ENCODE peak calls at places on chromosomes 7 and 10, in ten cellular contexts. C, G, O, S, L, P, H, W, Q and K are unnamed samples.

GRCh38 chr10:48410503-48410902 is 104.0 kb downstream of the MAPK8 start:
- DNase-seq in C (no peak), G (no peak), O (no peak), S (no peak), L (no peak), P (no peak), H (no peak), W (no peak), Q (no peak), K (no peak)

GRCh38 chr7:108452707-108453106 is 3.5 kb downstream of the NRCAM start:
- DNase-seq in C (no peak), G (peak; percentile 63), O (no peak), S (no peak), L (no peak), P (no peak), H (no peak), W (peak; percentile 59), Q (no peak), K (no peak)

GRCh38 chr7:67478066-67478465 is 481.4 kb downstream of the TYW1 start:
- DNase-seq in C (no peak), G (no peak), O (no peak), S (no peak), L (no peak), P (no peak), H (no peak), W (no peak), Q (no peak), K (no peak)

GRCh38 chr7:473870-474604 is 45.6 kb downstream of the PDGFA start:
- DNase-seq in C (no peak), G (no peak), O (no peak), S (no peak), L (no peak), P (peak; percentile 41), H (no peak), W (no peak), Q (peak; percentile 63), K (no peak)

GRCh38 chr10:34163075-34163905 is 651.8 kb downstream of the PARD3 start:
- DNase-seq in C (no peak), G (no peak), O (no peak), S (no peak), L (no peak), P (no peak), H (no peak), W (peak; percentile 78), Q (no peak), K (no peak)

GRCh38 chr10:62306663-62307062 is 38.0 kb upstream of the RTKN2 start:
- DNase-seq in C (no peak), G (no peak), O (no peak), S (no peak), L (no peak), P (no peak), H (no peak), W (no peak), Q (no peak), K (no peak)

GRCh38 chr7:92810242-92810611 is 26.1 kb downstream of the CDK6 start:
- DNase-seq in C (no peak), G (peak; percentile 58), O (no peak), S (no peak), L (no peak), P (no peak), H (no peak), W (peak; percentile 76), Q (no peak), K (no peak)

GRCh38 chr10:47261121-47261520 is 38.9 kb upstream of the GDF10 start:
- DNase-seq in C (peak; percentile 9), G (no peak), O (no peak), S (peak; percentile 82), L (no peak), P (no peak), H (no peak), W (no peak), Q (no peak), K (no peak)

GRCh38 chr10:102408728-102409603 is 9.6 kb downstream of the PSD start:
- DNase-seq in C (peak; percentile 64), G (no peak), O (no peak), S (no peak), L (no peak), P (peak; percentile 95), H (no peak), W (peak; percentile 52), Q (no peak), K (peak; percentile 66)

DNA sequence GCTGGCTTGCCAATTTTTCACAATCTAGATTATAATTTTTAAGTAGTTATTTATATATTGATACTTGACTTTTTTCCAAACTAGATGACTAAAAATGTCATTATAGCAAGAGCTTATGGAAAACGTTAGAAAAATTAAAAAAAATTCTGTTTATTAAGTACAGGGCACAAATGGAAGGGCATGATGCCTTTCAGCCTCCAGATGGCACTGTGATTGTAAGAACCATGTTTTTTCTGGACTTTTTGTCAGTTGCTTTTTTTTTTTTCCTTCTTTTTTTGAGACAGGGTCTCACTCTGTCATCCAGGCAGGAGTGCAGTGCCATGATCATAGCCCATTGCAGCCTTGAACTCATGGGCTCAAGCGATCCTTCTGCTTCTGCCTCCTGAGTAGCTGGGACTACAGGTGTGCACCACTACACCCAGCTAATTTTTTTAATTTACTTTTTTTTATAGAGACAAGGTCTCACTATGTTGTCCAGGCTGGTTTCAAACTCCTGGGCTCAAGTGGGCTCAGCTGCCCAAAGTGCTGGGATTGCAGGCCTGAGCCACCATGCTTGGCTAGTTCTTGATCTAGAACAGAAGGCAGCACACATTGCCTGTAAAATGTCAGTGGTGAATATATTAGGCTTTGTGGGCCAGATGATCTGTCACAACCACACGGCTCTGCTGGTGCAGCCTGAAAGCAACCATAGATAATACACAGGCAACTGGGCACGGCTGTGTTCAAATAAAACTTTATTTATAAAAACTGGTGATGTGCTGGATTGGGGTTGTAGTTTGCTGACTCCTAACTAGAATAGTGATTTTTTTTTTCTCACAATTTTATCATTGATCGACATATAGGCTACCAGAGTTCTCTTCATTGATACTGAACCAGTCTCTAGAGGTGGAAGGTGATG is 27.4 kb downstream of the UCMA start:
- DNase-seq in C (no peak), G (peak; percentile 47), O (no peak), S (no peak), L (no peak), P (no peak), H (no peak), W (no peak), Q (no peak), K (no peak)
- TF ChIP-seq CTCF in C (peak; percentile 40), G (peak; percentile 61), O (no peak), S (peak; percentile 27), L (peak; percentile 17), P (no peak), H (peak; percentile 46), W (no peak), Q (peak; percentile 12), K (no peak)

DNA sequence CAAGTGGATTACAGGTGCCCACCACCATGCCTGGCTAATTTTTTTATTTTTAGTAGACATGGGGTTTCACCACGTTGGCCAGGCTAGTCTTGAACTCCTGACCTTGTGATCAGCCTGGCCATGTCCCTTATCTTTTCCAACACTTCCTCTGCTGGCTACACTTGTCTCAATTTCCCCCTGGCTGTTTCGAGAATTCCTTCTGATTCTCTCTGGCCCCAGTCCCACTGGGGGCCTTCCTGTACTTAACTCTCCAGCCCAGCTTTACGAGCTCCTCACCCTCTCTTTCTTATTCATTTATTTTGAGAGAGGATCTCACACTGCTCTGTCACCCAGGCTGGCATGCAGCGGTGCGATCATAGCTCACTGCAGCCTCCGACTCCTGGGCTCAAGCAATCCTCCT is 8.5 kb downstream of the EPHB4 start:
- DNase-seq in C (no peak), G (no peak), O (no peak), S (no peak), L (no peak), P (no peak), H (no peak), W (no peak), Q (no peak), K (no peak)
- TF ChIP-seq POLR2A in C (no peak), G (no peak), O (no peak), S (no peak), L (no peak), P (no peak), H (no peak), W (peak; percentile 48), Q (no peak), K (no peak)

DNA sequence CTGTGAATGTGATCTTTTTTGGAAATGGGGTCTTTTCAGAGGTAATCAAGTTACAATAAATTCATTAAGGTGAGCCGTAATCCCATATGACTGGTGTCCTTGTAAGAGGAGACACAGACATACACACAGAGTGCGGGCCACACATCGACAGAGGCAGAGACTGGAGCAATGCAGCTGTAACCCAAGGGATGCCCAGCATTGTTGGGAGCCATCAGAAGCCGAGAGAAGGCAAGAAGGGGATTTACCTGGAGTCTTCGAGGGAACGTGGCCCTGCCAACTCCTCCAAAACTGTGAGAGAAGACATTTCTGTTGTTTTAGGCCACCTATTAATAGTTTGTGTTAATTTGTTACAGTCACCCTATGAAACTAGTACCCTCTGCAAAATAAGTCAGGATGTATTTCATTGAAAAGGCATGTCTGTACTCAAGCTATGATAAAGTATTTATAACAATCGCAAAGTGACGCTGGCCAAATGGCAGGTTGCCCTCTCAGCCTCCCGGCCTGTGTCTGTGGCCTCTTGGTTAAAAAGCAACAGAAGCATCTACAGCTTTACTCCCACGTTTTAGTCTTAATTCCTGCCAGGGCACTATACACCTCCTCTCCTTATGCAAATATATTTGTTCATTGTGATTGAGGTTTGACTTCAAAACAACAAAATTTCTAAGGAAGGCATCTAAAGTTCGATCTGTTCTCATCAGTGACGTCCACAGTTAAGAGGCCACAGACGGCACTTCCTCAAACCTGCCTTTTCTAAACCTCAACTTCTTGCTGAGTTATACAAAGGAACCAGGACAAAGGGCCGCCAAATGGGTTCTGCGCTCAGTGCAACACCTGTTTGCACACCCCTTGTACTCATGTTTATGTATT is 46.8 kb downstream of the HIPK2 start:
- DNase-seq in C (peak; percentile 67), G (no peak), O (peak; percentile 65), S (no peak), L (no peak), P (no peak), H (no peak), W (no peak), Q (no peak), K (no peak)
- TF ChIP-seq EP300 in C (no peak), G (no peak), O (no peak), S (no peak), L (peak; percentile 18), P (no peak), H (no peak), W (no peak), Q (no peak), K (no peak)

DNA sequence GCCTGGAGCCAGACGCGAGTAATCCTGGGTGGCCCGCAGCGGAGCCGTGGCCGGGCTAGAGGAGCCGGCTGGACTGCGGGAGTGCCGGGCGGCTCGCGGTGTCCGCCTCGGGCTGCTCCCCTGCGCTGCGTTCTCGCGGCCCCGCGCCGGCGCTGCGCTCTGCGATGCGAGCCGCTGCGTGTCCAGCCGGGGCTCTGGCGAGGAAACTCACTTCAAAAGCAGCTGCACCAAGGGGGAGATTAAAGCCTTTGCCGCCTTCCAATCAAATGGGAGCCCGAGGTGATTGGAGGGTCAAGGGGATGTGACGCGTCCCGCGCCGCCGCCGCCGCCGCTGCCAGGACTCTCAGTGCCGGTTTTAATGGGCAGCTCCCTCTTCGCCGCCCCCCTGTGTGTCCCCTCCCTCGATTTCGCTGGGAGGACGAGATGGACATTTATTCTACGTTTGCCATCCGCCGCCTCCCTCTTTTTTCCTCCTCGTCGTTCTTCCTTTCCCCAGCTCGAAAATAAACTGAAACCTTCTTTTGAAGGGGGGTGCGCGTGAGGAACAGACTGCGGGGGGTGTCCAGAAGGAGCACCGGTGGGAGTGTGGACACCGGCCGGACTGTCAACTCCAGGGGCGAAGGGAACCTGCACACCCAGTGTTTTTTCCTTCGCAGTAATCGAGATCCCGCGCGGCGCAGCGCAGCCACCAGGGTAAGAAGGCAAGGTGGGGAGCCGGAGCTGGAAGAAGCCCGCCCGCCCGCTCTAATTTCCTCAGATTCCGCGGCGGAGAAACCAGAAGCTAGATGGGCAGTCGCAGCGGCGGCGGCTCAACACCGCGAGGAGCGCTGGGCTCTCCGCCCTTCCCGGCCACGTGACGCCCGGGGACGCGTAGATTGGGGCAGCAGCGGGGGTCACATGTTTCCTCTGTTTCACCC is at the start of gene ZNF503:
- DNase-seq in C (peak; percentile 94), G (peak; percentile 97), O (peak; percentile 97), S (peak; percentile 27), L (peak; percentile 94), P (peak; percentile 99), H (peak; percentile 81), W (peak; percentile 73), Q (peak; percentile 99), K (peak; percentile 97)
- TF ChIP-seq CTCF in C (peak; percentile 13), G (no peak), O (no peak), S (no peak), L (peak; percentile 79), P (peak; percentile 15), H (no peak), W (no peak), Q (peak; percentile 22), K (peak; percentile 70)